ENCODE peak calls at places on chromosomes 6 and 20, in five cellular contexts. X is NCI-H510A treated with DMSO at 0.1 percent for 48 hours; U is myocyte; S is NCI-H1694 treated with DMSO at 0.1 percent for 48 hours; F is CD8-positive, alpha-beta memory T cell. R is an unnamed sample.

GRCh38 chr6:160733045-160733646 is 31.1 kb downstream of the PLG start:
- DNase-seq in X (peak), U (peak), S (no peak), F (no peak), R (peak)

GRCh38 chr6:30394139-30394538 is 49.2 kb downstream of the RPP21 start:
- DNase-seq in X (no peak), U (no peak), S (no peak), F (no peak), R (peak)

GRCh38 chr6:3523966-3524365 is 67.1 kb upstream of the SLC22A23 start:
- DNase-seq in X (no peak), U (no peak), S (no peak), F (no peak), R (no peak)

GRCh38 chr20:18404172-18404571 is 62.7 kb downstream of the DZANK1 start:
- DNase-seq in X (no peak), U (peak), S (no peak), F (no peak), R (no peak)

GRCh38 chr6:118017301-118017854 is 110.3 kb downstream of the SLC35F1 start:
- DNase-seq in X (no peak), U (peak), S (no peak), F (no peak), R (no peak)

GRCh38 chr6:157456524-157456829 is 75.5 kb downstream of the ZDHHC14 start:
- DNase-seq in X (no peak), U (no peak), S (no peak), F (no peak), R (no peak)

GRCh38 chr6:157075549-157076426 is 247.5 kb downstream of the TMEM242 start:
- DNase-seq in X (no peak), U (no peak), S (no peak), F (no peak), R (no peak)

GRCh38 chr6:108222504-108222903 is 38.3 kb downstream of the SNX3 start:
- DNase-seq in X (no peak), U (no peak), S (no peak), F (no peak), R (no peak)

GRCh38 chr20:30937790-30938189 is 319.7 kb upstream of the DEFB115 start:
- DNase-seq in X (no peak), U (no peak), S (no peak), F (no peak), R (no peak)

R was measured in NCI-H146.